ENCODE peak calls at places on chromosomes 6 and 20, in seven cellular contexts. One of them, this sample, is unnamed.

GRCh38 chr6:136067731-136068341 is 182.3 kb downstream of the MTFR2 start:
- DNase-seq in HCT116: peak
- DNase-seq in GM12878: no peak
- DNase-seq in SK-N-SH: no peak
- DNase-seq in K562: no peak
- DNase-seq in HepG2: no peak
- DNase-seq in H1: peak
- DNase-seq in this sample: peak

GRCh38 chr6:160030103-160030502 is 61.2 kb downstream of the IGF2R start:
- DNase-seq in HepG2: no peak
- DNase-seq in K562: no peak
- DNase-seq in GM12878: no peak
- DNase-seq in HCT116: no peak
- DNase-seq in H1: peak
- DNase-seq in SK-N-SH: peak
- DNase-seq in this sample: no peak

GRCh38 chr6:170063851-170064617 is 226.8 kb downstream of the DLL1 start:
- DNase-seq in GM12878: no peak
- DNase-seq in K562: no peak
- DNase-seq in H1: no peak
- DNase-seq in HCT116: no peak
- DNase-seq in SK-N-SH: no peak
- DNase-seq in HepG2: no peak
- DNase-seq in this sample: no peak

GRCh38 chr6:167791780-167792478 is 34.8 kb upstream of the AFDN start:
- DNase-seq in HepG2: no peak
- DNase-seq in GM12878: no peak
- DNase-seq in SK-N-SH: no peak
- DNase-seq in K562: no peak
- DNase-seq in HCT116: no peak
- DNase-seq in H1: no peak
- DNase-seq in this sample: no peak

GRCh38 chr20:34754611-34755010 is 50.5 kb downstream of the TP53INP2 start:
- DNase-seq in K562: no peak
- DNase-seq in SK-N-SH: no peak
- DNase-seq in HCT116: no peak
- DNase-seq in H1: no peak
- DNase-seq in HepG2: no peak
- DNase-seq in GM12878: no peak
- DNase-seq in this sample: no peak

GRCh38 chr20:3843490-3843889 is 3.1 kb upstream of the MAVS start:
- DNase-seq in SK-N-SH: no peak
- DNase-seq in HepG2: peak
- DNase-seq in H1: no peak
- DNase-seq in K562: peak
- DNase-seq in GM12878: no peak
- DNase-seq in HCT116: peak
- DNase-seq in this sample: no peak

GRCh38 chr6:157224178-157224956 is 99.0 kb downstream of the TMEM242 start:
- DNase-seq in HepG2: no peak
- DNase-seq in HCT116: no peak
- DNase-seq in K562: no peak
- DNase-seq in H1: no peak
- DNase-seq in GM12878: no peak
- DNase-seq in SK-N-SH: no peak
- DNase-seq in this sample: no peak

GRCh38 chr6:23529902-23530301 is 596.1 kb upstream of the NRSN1 start:
- DNase-seq in HepG2: no peak
- DNase-seq in K562: no peak
- DNase-seq in GM12878: no peak
- DNase-seq in SK-N-SH: no peak
- DNase-seq in H1: no peak
- DNase-seq in HCT116: no peak
- DNase-seq in this sample: no peak

GRCh38 chr6:20060252-20060651 is 152.0 kb downstream of the MBOAT1 start:
- DNase-seq in HCT116: no peak
- DNase-seq in GM12878: no peak
- DNase-seq in K562: no peak
- DNase-seq in SK-N-SH: no peak
- DNase-seq in H1: no peak
- DNase-seq in HepG2: no peak
- DNase-seq in this sample: no peak

GRCh38 chr6:11423667-11424066 is 113.9 kb upstream of the TMEM170B start:
- DNase-seq in SK-N-SH: no peak
- DNase-seq in H1: no peak
- DNase-seq in K562: no peak
- DNase-seq in HCT116: no peak
- DNase-seq in HepG2: no peak
- DNase-seq in GM12878: no peak
- DNase-seq in this sample: no peak

GRCh38 chr6:154157082-154157481 is 118.0 kb downstream of the OPRM1 start:
- DNase-seq in HepG2: no peak
- DNase-seq in HCT116: no peak
- DNase-seq in H1: no peak
- DNase-seq in SK-N-SH: no peak
- DNase-seq in K562: no peak
- DNase-seq in GM12878: no peak
- DNase-seq in this sample: no peak

GRCh38 chr6:108712946-108713345 is 135.3 kb upstream of the ARMC2 start:
- DNase-seq in HepG2: no peak
- DNase-seq in K562: no peak
- DNase-seq in SK-N-SH: no peak
- DNase-seq in H1: no peak
- DNase-seq in HCT116: no peak
- DNase-seq in GM12878: no peak
- DNase-seq in this sample: peak

GRCh38 chr20:32582659-32583580 is 2.2 kb downstream of the NOL4L start:
- DNase-seq in GM12878: no peak
- DNase-seq in SK-N-SH: peak
- DNase-seq in K562: peak
- DNase-seq in HCT116: no peak
- DNase-seq in H1: no peak
- DNase-seq in HepG2: no peak
- DNase-seq in this sample: no peak

GRCh38 chr20:52923123-52923543 is 49.0 kb upstream of the TSHZ2 start:
- DNase-seq in GM12878: no peak
- DNase-seq in H1: peak
- DNase-seq in SK-N-SH: no peak
- DNase-seq in K562: no peak
- DNase-seq in HCT116: no peak
- DNase-seq in HepG2: no peak
- DNase-seq in this sample: no peak

GRCh38 chr6:41921712-41921998 is 356 bp downstream of the BYSL start:
- DNase-seq in HCT116: no peak
- DNase-seq in HepG2: no peak
- DNase-seq in SK-N-SH: no peak
- DNase-seq in K562: peak
- DNase-seq in GM12878: no peak
- DNase-seq in H1: no peak
- DNase-seq in this sample: no peak

GRCh38 chr6:29792123-29793035 is 35.2 kb upstream of the HLA-G start:
- DNase-seq in HepG2: no peak
- DNase-seq in K562: peak
- DNase-seq in HCT116: no peak
- DNase-seq in GM12878: no peak
- DNase-seq in H1: no peak
- DNase-seq in SK-N-SH: peak
- DNase-seq in this sample: no peak

DNA sequence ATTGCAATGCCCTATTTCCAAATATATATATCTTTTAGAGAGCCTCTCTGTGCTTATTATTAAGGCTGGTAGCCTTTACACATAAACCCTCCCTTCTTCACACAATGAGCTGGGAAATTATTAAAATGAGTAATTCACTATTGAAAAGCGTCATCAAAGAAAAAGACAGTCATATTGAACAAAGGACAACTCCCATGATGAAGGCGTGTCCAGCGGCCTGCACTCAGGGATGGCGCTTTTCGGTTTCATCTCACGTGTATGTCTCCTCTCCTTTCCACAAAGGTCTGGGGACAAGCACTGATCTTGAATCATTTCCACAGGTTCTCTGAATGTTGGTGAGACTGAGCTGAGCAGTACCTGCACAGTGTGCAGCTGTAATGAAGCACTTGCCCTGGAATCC is 3.5 kb downstream of the SERPINB9 start:
- DNase-seq in HepG2: no peak
- DNase-seq in K562: no peak
- DNase-seq in H1: no peak
- DNase-seq in SK-N-SH: no peak
- DNase-seq in HCT116: no peak
- DNase-seq in GM12878: no peak
- DNase-seq in this sample: no peak
- TF ChIP-seq JUND in HepG2: no peak
- TF ChIP-seq JUND in K562: no peak
- TF ChIP-seq JUND in H1: no peak
- TF ChIP-seq JUND in SK-N-SH: no peak
- TF ChIP-seq JUND in HCT116: no peak
- TF ChIP-seq JUND in GM12878: peak
- TF ChIP-seq JUND in this sample: no peak

GRCh38 chr6:75602164-75602896 is 650 bp downstream of the SENP6 start:
- DNase-seq in GM12878: no peak
- DNase-seq in H1: no peak
- DNase-seq in K562: peak
- DNase-seq in SK-N-SH: peak
- DNase-seq in HCT116: peak
- DNase-seq in HepG2: no peak
- DNase-seq in this sample: peak
- TF ChIP-seq JUND in GM12878: no peak
- TF ChIP-seq JUND in H1: no peak
- TF ChIP-seq JUND in K562: no peak
- TF ChIP-seq JUND in SK-N-SH: no peak
- TF ChIP-seq JUND in HCT116: no peak
- TF ChIP-seq JUND in HepG2: peak
- TF ChIP-seq JUND in this sample: no peak

GRCh38 chr6:127518710-127519468 is at the start of gene MTCL3:
- DNase-seq in HepG2: no peak
- DNase-seq in H1: peak
- DNase-seq in SK-N-SH: peak
- DNase-seq in HCT116: no peak
- DNase-seq in K562: no peak
- DNase-seq in GM12878: no peak
- DNase-seq in this sample: no peak
- TF ChIP-seq JUND in HepG2: no peak
- TF ChIP-seq JUND in H1: no peak
- TF ChIP-seq JUND in SK-N-SH: no peak
- TF ChIP-seq JUND in HCT116: no peak
- TF ChIP-seq JUND in K562: no peak
- TF ChIP-seq JUND in GM12878: no peak
- TF ChIP-seq JUND in this sample: no peak

GRCh38 chr6:148298683-148299082 is 44.0 kb upstream of the SASH1 start:
- DNase-seq in K562: no peak
- DNase-seq in H1: no peak
- DNase-seq in HepG2: no peak
- DNase-seq in GM12878: no peak
- DNase-seq in SK-N-SH: no peak
- DNase-seq in HCT116: no peak
- DNase-seq in this sample: no peak
- TF ChIP-seq JUND in K562: no peak
- TF ChIP-seq JUND in H1: no peak
- TF ChIP-seq JUND in HepG2: no peak
- TF ChIP-seq JUND in GM12878: no peak
- TF ChIP-seq JUND in SK-N-SH: no peak
- TF ChIP-seq JUND in HCT116: no peak
- TF ChIP-seq JUND in this sample: no peak

This sample was measured in T47D.